ENCODE peak calls at places on chromosomes 4 and X, in ten cellular contexts. T is OCI-LY7; D is stimulated activated CD4-positive, alpha-beta T cell treated with anti-CD3 and anti-CD28 coated beads, Interleukin-15, amount 100 ng/mL, for 1 hour; H is CD4-positive, alpha-beta T cell; S is activated effector memory CD4-positive, alpha-beta T cell treated with anti-CD3 and anti-CD28 coated beads, Interleukin-2, amount 50 U/mL, for 16 hours; L is activated CD4-positive, alpha-beta T cell treated with anti-CD3 and anti-CD28 coated beads for 48 hours; N is AG10803; W is left ventricle myocardium superior; R is T follicular helper cell; F is NCI-H345. P is an unnamed sample.

GRCh38 chr4:1178300-1179088 is 6.1 kb upstream of the SPON2 start:
- DNase-seq in W (no peak), H (no peak), S (peak; percentile 52), L (no peak), T (no peak), D (no peak), R (no peak), F (no peak), N (no peak), P (no peak)

GRCh38 chr4:97576955-97577354 is 566.3 kb downstream of the STPG2 start:
- DNase-seq in L (no peak), N (no peak), F (no peak), W (no peak), R (no peak), T (no peak), D (no peak), H (no peak), S (no peak), P (no peak)

GRCh38 chrX:46117234-46117633 is 428.0 kb downstream of the ZNF674 start:
- DNase-seq in T (no peak), N (no peak), R (no peak), F (peak; percentile 22), L (no peak), D (no peak), S (no peak), W (peak; percentile 16), H (no peak), P (no peak)

GRCh38 chrX:155148724-155149537 is 67.3 kb upstream of the VBP1 start:
- DNase-seq in R (peak; percentile 4), H (peak; percentile 4), N (peak; percentile 18), W (no peak), S (no peak), L (peak; percentile 55), F (peak; percentile 4), D (no peak), T (peak; percentile 17), P (no peak)

GRCh38 chrX:118523920-118524319 is 28.3 kb downstream of the DOCK11 start:
- DNase-seq in L (peak; percentile 26), T (no peak), N (no peak), W (no peak), S (peak; percentile 74), F (no peak), H (peak; percentile 39), R (peak; percentile 37), D (no peak), P (no peak)

GRCh38 chr4:147354271-147354670 is 126.6 kb upstream of the EDNRA start:
- DNase-seq in F (no peak), W (no peak), L (no peak), S (no peak), N (no peak), D (no peak), H (no peak), T (no peak), R (no peak), P (no peak)

GRCh38 chr4:172055498-172055897 is 242.3 kb downstream of the GALNTL6 start:
- DNase-seq in R (no peak), D (no peak), T (no peak), N (no peak), W (no peak), H (no peak), L (no peak), F (no peak), S (no peak), P (no peak)

GRCh38 chr4:8938623-8939022 is 67.0 kb upstream of the HMX1 start:
- DNase-seq in N (no peak), H (no peak), S (no peak), L (no peak), F (no peak), D (no peak), W (no peak), R (no peak), T (no peak), P (no peak)

GRCh38 chr4:10074767-10075105 is 41.9 kb downstream of the WDR1 start:
- DNase-seq in F (no peak), H (no peak), L (no peak), R (no peak), S (no peak), D (no peak), T (peak; percentile 5), W (no peak), N (peak; percentile 61), P (no peak)

GRCh38 chrX:105876658-105877057 is 54.3 kb downstream of the NRK start:
- DNase-seq in L (no peak), N (no peak), H (no peak), R (no peak), W (no peak), S (no peak), D (no peak), T (peak; percentile 3), F (peak; percentile 9), P (no peak)